ENCODE peak calls at places on chromosomes 16 and 17, in four cellular contexts. S is Calu3, Q is gastrocnemius medialis, W is A549. B is an unnamed sample.

GRCh38 chr16:8885674-8886592 is 3.8 kb downstream of the LITAFD start:
- DNase-seq in S (peak; percentile 36), Q (peak; percentile 78), W (no peak), B (no peak)

GRCh38 chr17:68718924-68719323 is 117.8 kb upstream of the FAM20A start:
- DNase-seq in S (no peak), Q (no peak), W (no peak), B (no peak)

GRCh38 chr16:49356728-49357488 is 16.7 kb upstream of the C16orf78 start:
- DNase-seq in S (no peak), Q (no peak), W (no peak), B (no peak)

GRCh38 chr16:945271-946047 is 25.3 kb downstream of the LMF1 start:
- DNase-seq in S (no peak), Q (no peak), W (no peak), B (no peak)

GRCh38 chr17:47955497-47956461 is 1.9 kb downstream of the PRR15L start:
- DNase-seq in S (peak; percentile 68), Q (no peak), W (no peak), B (no peak)

GRCh38 chr16:67944690-67945391 is 921 bp upstream of the LCAT start:
- DNase-seq in S (no peak), Q (no peak), W (no peak), B (no peak)

GRCh38 chr17:16912021-16912962 is 59.6 kb downstream of the TNFRSF13B start:
- DNase-seq in S (no peak), Q (no peak), W (no peak), B (no peak)

GRCh38 chr17:45123930-45124796 is 8.2 kb downstream of the PLCD3 start:
- DNase-seq in S (peak; percentile 96), Q (peak; percentile 56), W (peak; percentile 96), B (no peak)

GRCh38 chr17:2054740-2055493 is at the start of gene HIC1:
- DNase-seq in S (peak; percentile 73), Q (peak; percentile 63), W (peak; percentile 74), B (peak; percentile 92)

GRCh38 chr17:4583796-4584124 is 569 bp upstream of the SMTNL2 start:
- DNase-seq in S (no peak), Q (peak; percentile 84), W (peak; percentile 68), B (no peak)

GRCh38 chr17:77245162-77245926 is 104.6 kb downstream of the SEC14L1 start:
- DNase-seq in S (no peak), Q (no peak), W (no peak), B (peak; percentile 88)

GRCh38 chr17:16322636-16323035 is 30.6 kb downstream of the CENPV start:
- DNase-seq in S (no peak), Q (no peak), W (no peak), B (no peak)

GRCh38 chr17:45234641-45235040 is 13.0 kb downstream of the FMNL1 start:
- DNase-seq in S (peak; percentile 73), Q (no peak), W (peak; percentile 66), B (no peak)

GRCh38 chr17:18981642-18982424 is 22.7 kb downstream of the FAM83G start:
- DNase-seq in S (peak; percentile 70), Q (no peak), W (peak; percentile 76), B (no peak)

GRCh38 chr16:86572041-86572521 is 5.5 kb downstream of the FOXC2 start:
- DNase-seq in S (no peak), Q (no peak), W (no peak), B (no peak)

GRCh38 chr17:57632294-57632693 is 112.8 kb downstream of the CCDC182 start:
- DNase-seq in S (no peak), Q (peak; percentile 6), W (no peak), B (no peak)

GRCh38 chr16:73510852-73511251 is 462.9 kb upstream of the ZFHX3 start:
- DNase-seq in S (no peak), Q (no peak), W (no peak), B (no peak)

GRCh38 chr17:29905879-29906167 is 24.2 kb downstream of the SSH2 start:
- DNase-seq in S (no peak), Q (no peak), W (no peak), B (no peak)

GRCh38 chr17:3796110-3796821 is 4.7 kb downstream of the ITGAE start:
- DNase-seq in S (no peak), Q (no peak), W (no peak), B (peak; percentile 85)

GRCh38 chr16:10026593-10026992 is 155.6 kb downstream of the GRIN2A start:
- DNase-seq in S (no peak), Q (no peak), W (no peak), B (no peak)

GRCh38 chr16:80006175-80006895 is 405.8 kb upstream of the MAF start:
- DNase-seq in S (no peak), Q (no peak), W (peak; percentile 72), B (no peak)

GRCh38 chr17:1753767-1754429 is 8.0 kb upstream of the SERPINF1 start:
- DNase-seq in S (no peak), Q (no peak), W (peak; percentile 4), B (no peak)

GRCh38 chr16:32116080-32116479 is 137.0 kb upstream of the TP53TG3D start:
- DNase-seq in S (no peak), Q (no peak), W (no peak), B (peak; percentile 6)

GRCh38 chr17:14813649-14814048 is 451.5 kb downstream of the PMP22 start:
- DNase-seq in S (no peak), Q (no peak), W (peak; percentile 52), B (peak; percentile 15)

GRCh38 chr16:11833951-11834695 is 17.2 kb downstream of the RSL1D1 start:
- DNase-seq in S (no peak), Q (peak; percentile 69), W (peak; percentile 24), B (no peak)

GRCh38 chr17:50893183-50893993 is 27.2 kb upstream of the TOB1 start:
- DNase-seq in S (peak; percentile 86), Q (no peak), W (peak; percentile 68), B (no peak)

DNA sequence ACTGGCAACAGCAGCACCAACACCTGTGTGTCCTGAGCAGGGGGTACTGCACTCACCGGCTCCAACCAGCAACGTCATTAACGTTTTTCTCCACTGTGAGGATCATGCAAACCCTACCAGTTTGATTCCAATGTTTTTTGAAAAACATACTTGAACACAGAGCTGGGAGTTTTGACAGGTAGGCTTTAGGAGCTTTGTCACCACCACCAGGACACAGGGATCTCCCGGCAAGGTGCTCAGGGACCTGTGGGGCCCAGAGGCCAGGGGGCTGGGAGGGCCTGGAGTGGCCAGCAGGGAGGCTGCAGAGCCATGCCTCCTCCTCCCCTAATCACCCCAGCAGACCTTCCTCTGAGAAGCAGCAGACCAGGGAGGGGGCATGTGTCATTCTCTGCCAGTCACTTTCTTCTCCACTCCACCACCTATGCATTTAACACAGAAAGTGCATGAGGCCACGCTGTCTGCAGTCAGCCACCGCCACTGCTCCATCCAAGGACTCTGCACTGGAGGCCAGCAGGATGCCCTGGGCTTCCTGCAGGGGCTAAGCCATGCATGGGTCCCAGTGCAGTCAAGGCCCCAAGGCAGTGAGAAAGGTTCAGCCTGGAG is 768.2 kb downstream of the KCNJ18 start:
- DNase-seq in S (no peak), Q (no peak), W (no peak), B (no peak)
- TF ChIP-seq CTCF in S (no peak), Q (no peak), W (no peak), B (no peak)

GRCh38 chr16:53703590-53704444 is at the start of the genes FTO and RPGRIP1L:
- DNase-seq in S (peak; percentile 99), Q (peak; percentile 99), W (peak; percentile 99), B (peak; percentile 94)
- TF ChIP-seq CTCF in S (no peak), Q (peak; percentile 30), W (no peak), B (no peak)

GRCh38 chr16:64398795-64399194 is 723.1 kb downstream of the CDH11 start:
- DNase-seq in S (no peak), Q (no peak), W (no peak), B (no peak)

GRCh38 chr16:64408699-64409098 is 713.2 kb downstream of the CDH11 start:
- DNase-seq in S (no peak), Q (no peak), W (no peak), B (no peak)

GRCh38 chr16:64397945-64398508 is 723.8 kb downstream of the CDH11 start:
- DNase-seq in S (no peak), Q (no peak), W (no peak), B (no peak)

GRCh38 chr16:64406661-64407267 is 715.1 kb downstream of the CDH11 start:
- DNase-seq in S (no peak), Q (no peak), W (no peak), B (no peak)

GRCh38 chr16:64403352-64403751 is 718.5 kb downstream of the CDH11 start:
- DNase-seq in S (no peak), Q (no peak), W (no peak), B (no peak)
- TF ChIP-seq CTCF in S (no peak), Q (no peak), W (no peak), B (no peak)

DNA sequence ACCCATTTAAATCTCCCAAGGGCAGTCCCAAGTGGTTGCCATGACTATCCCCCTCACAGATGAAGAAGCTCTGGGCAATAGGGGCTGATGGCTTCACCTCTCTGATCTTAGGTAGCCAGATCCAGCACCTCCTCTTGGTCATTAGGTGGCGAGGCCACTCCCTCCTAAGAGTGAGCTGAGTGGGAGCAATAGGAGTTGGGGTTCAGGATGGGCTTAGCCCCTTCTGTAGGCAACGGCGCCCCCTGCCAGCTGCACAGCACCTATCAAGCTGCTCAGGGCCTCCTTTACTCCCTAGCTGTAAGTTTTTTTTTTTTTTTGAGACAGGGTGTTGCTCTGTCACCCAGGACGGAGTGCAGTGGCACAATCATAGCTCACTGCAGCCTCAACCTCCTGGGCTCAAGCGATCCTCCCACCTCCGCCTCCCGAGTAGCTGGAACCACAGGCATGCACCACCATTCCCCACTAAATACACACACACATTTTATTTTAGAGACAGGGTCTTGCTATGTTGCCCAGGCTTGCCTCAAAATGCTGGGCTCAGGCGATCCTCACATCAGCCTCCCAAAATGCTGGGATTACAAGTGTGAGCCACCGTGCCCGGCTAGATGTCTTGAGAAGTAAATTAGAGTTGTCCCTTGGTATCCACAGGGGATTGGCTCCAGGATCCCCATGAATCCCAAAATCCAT is 3.5 kb upstream of the RRAD start:
- DNase-seq in S (peak; percentile 49), Q (peak; percentile 88), W (peak; percentile 56), B (peak; percentile 56)
- TF ChIP-seq CTCF in S (peak; percentile 23), Q (peak; percentile 62), W (peak; percentile 32), B (peak; percentile 18)

DNA sequence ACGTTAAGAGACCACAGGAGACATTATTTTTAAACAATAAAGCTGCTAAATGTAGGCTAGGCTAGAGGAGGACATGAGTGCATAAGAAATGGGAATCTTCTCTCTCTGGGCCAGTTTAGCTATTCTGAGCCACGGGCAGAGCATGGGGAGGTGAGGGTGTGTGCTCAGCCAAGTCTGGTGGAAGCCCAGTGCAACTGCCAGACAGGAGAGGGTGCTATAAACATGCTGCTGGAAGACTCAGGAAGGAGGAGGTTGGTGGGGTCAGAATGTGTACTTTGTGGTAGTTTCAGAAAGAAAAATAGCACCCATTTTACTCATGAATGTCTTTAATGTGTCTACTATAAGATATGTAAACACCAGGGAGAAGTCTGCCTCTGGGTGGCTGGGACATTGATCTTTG is 5.9 kb upstream of the SDK2 start:
- DNase-seq in S (no peak), Q (no peak), W (peak; percentile 60), B (no peak)
- TF ChIP-seq CTCF in S (no peak), Q (no peak), W (peak; percentile 68), B (no peak)

GRCh38 chr17:61393904-61394629 is 5.6 kb upstream of the TBX2 start:
- DNase-seq in S (no peak), Q (no peak), W (no peak), B (no peak)

GRCh38 chr17:61391595-61392291 is 7.9 kb upstream of the TBX2 start:
- DNase-seq in S (no peak), Q (no peak), W (no peak), B (no peak)

GRCh38 chr17:61392679-61393078 is 7.0 kb upstream of the TBX2 start:
- DNase-seq in S (no peak), Q (no peak), W (no peak), B (no peak)

GRCh38 chr17:61394630-61395408 is 4.8 kb upstream of the TBX2 start:
- DNase-seq in S (no peak), Q (no peak), W (no peak), B (no peak)

GRCh38 chr17:61393550-61393903 is 6.1 kb upstream of the TBX2 start:
- DNase-seq in S (peak; percentile 41), Q (peak; percentile 52), W (peak; percentile 51), B (no peak)
- TF ChIP-seq CTCF in S (no peak), Q (peak; percentile 22), W (peak; percentile 32), B (no peak)

B was measured in GM20000.